ENCODE peak calls at places on chromosomes 3 and 15, in five cellular contexts. One of them, this sample, is unnamed.

GRCh38 chr3:70531838-70532489 is 219.5 kb upstream of the MDFIC2 start:
- DNase-seq in fibroblast of mammary gland: no peak
- DNase-seq in cardiac fibroblast: no peak
- DNase-seq in IMR-90: no peak
- DNase-seq in adrenal gland: no peak
- DNase-seq in this sample: no peak

GRCh38 chr3:21665444-21665843 is 85.6 kb downstream of the ZNF385D start:
- DNase-seq in IMR-90: no peak
- DNase-seq in adrenal gland: no peak
- DNase-seq in cardiac fibroblast: no peak
- DNase-seq in fibroblast of mammary gland: no peak
- DNase-seq in this sample: no peak

GRCh38 chr3:119211803-119212202 is 28.9 kb downstream of the B4GALT4 start:
- DNase-seq in adrenal gland: no peak
- DNase-seq in IMR-90: no peak
- DNase-seq in fibroblast of mammary gland: no peak
- DNase-seq in cardiac fibroblast: no peak
- DNase-seq in this sample: no peak

GRCh38 chr15:85636351-85636750 is 158.4 kb downstream of the KLHL25 start:
- DNase-seq in IMR-90: no peak
- DNase-seq in adrenal gland: no peak
- DNase-seq in cardiac fibroblast: peak
- DNase-seq in fibroblast of mammary gland: no peak
- DNase-seq in this sample: no peak

GRCh38 chr3:185401319-185401955 is 38.5 kb downstream of the MAP3K13 start:
- DNase-seq in fibroblast of mammary gland: peak
- DNase-seq in cardiac fibroblast: peak
- DNase-seq in adrenal gland: no peak
- DNase-seq in IMR-90: peak
- DNase-seq in this sample: no peak

GRCh38 chr3:119205209-119205608 is 31.8 kb downstream of the UPK1B start:
- DNase-seq in cardiac fibroblast: no peak
- DNase-seq in fibroblast of mammary gland: no peak
- DNase-seq in adrenal gland: no peak
- DNase-seq in IMR-90: no peak
- DNase-seq in this sample: no peak

GRCh38 chr3:32398531-32398930 is 6.9 kb downstream of the CMTM7 start:
- DNase-seq in adrenal gland: no peak
- DNase-seq in cardiac fibroblast: no peak
- DNase-seq in IMR-90: no peak
- DNase-seq in fibroblast of mammary gland: no peak
- DNase-seq in this sample: no peak

GRCh38 chr3:51974963-51975856 is at the start of gene ABHD14A:
- DNase-seq in fibroblast of mammary gland: peak
- DNase-seq in adrenal gland: peak
- DNase-seq in cardiac fibroblast: peak
- DNase-seq in IMR-90: peak
- DNase-seq in this sample: peak

GRCh38 chr15:51030649-51031316 is 63.9 kb downstream of the TNFAIP8L3 start:
- DNase-seq in adrenal gland: peak
- DNase-seq in fibroblast of mammary gland: peak
- DNase-seq in IMR-90: peak
- DNase-seq in cardiac fibroblast: peak
- DNase-seq in this sample: no peak

GRCh38 chr15:39494462-39494861 is 86.4 kb upstream of the THBS1 start:
- DNase-seq in fibroblast of mammary gland: no peak
- DNase-seq in IMR-90: no peak
- DNase-seq in cardiac fibroblast: no peak
- DNase-seq in adrenal gland: no peak
- DNase-seq in this sample: no peak

GRCh38 chr15:75215107-75216004 is 13.7 kb downstream of the C15orf39 start:
- DNase-seq in adrenal gland: no peak
- DNase-seq in fibroblast of mammary gland: no peak
- DNase-seq in cardiac fibroblast: no peak
- DNase-seq in IMR-90: no peak
- DNase-seq in this sample: no peak

GRCh38 chr3:50089603-50089945 is 855 bp downstream of the RBM5 start:
- DNase-seq in adrenal gland: peak
- DNase-seq in fibroblast of mammary gland: peak
- DNase-seq in IMR-90: peak
- DNase-seq in cardiac fibroblast: peak
- DNase-seq in this sample: peak

GRCh38 chr3:50088725-50089602 is at the start of gene RBM5:
- DNase-seq in IMR-90: peak
- DNase-seq in cardiac fibroblast: peak
- DNase-seq in fibroblast of mammary gland: peak
- DNase-seq in adrenal gland: peak
- DNase-seq in this sample: peak

GRCh38 chr3:50095352-50095998 is 6.8 kb downstream of the RBM5 start:
- DNase-seq in fibroblast of mammary gland: peak
- DNase-seq in IMR-90: peak
- DNase-seq in adrenal gland: no peak
- DNase-seq in cardiac fibroblast: peak
- DNase-seq in this sample: no peak

DNA sequence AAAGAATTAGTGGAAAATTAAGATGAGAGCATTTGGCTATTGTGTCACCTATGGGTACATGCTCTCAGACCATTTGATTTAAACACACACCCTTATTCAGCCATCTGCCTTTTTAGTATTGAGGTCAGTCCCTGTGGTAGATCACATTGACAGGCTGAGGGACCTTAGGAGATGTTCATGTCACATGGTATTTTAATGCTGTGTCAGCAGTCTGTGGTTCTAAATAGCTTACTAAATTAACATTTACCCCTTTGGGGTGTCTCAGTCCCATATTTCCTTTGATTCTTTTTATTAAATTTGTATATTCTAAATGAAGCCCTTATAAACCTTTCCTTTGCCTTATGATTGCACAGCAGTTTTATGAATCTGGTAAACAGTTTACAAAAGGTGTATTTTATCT is 2.3 kb downstream of the RBM5 start:
- DNase-seq in cardiac fibroblast: no peak
- DNase-seq in adrenal gland: no peak
- DNase-seq in IMR-90: no peak
- DNase-seq in fibroblast of mammary gland: no peak
- DNase-seq in this sample: no peak
- H3K4me3 ChIP-seq in cardiac fibroblast: no peak
- H3K4me3 ChIP-seq in adrenal gland: no peak
- H3K4me3 ChIP-seq in IMR-90: no peak
- H3K4me3 ChIP-seq in fibroblast of mammary gland: no peak
- H3K4me3 ChIP-seq in this sample: no peak

GRCh38 chr3:160402249-160403027 is 3.0 kb downstream of the SMC4 start:
- DNase-seq in cardiac fibroblast: peak
- DNase-seq in fibroblast of mammary gland: no peak
- DNase-seq in adrenal gland: no peak
- DNase-seq in IMR-90: no peak
- DNase-seq in this sample: no peak
- H3K4me3 ChIP-seq in cardiac fibroblast: peak
- H3K4me3 ChIP-seq in fibroblast of mammary gland: peak
- H3K4me3 ChIP-seq in adrenal gland: no peak
- H3K4me3 ChIP-seq in IMR-90: peak
- H3K4me3 ChIP-seq in this sample: peak

DNA sequence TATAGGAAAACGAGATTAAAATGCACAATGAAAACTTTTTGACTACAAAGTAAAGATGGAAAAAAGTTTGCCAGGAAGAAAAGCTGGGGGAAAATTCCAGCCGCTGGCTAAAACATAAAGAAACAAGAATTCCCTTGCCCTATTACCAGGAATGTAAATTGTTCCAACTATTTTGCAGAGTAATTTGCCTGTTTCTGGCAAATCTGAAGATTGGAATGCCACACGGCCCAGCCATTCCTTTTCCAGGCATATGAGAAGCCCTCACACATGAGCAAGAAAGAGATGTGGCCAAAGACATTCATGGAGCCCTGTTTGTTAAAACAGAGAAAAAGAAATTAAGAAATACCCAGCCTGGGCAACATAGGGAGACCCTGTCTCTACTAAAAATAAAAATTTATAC is 8.4 kb upstream of the GATA2 start:
- DNase-seq in adrenal gland: peak
- DNase-seq in IMR-90: no peak
- DNase-seq in cardiac fibroblast: no peak
- DNase-seq in fibroblast of mammary gland: no peak
- DNase-seq in this sample: no peak
- H3K4me3 ChIP-seq in adrenal gland: no peak
- H3K4me3 ChIP-seq in IMR-90: no peak
- H3K4me3 ChIP-seq in cardiac fibroblast: no peak
- H3K4me3 ChIP-seq in fibroblast of mammary gland: no peak
- H3K4me3 ChIP-seq in this sample: no peak

GRCh38 chr3:129123314-129124060 is 1.9 kb upstream of the RAB43 start:
- DNase-seq in IMR-90: peak
- DNase-seq in cardiac fibroblast: no peak
- DNase-seq in fibroblast of mammary gland: peak
- DNase-seq in adrenal gland: no peak
- DNase-seq in this sample: no peak
- H3K4me3 ChIP-seq in IMR-90: no peak
- H3K4me3 ChIP-seq in cardiac fibroblast: no peak
- H3K4me3 ChIP-seq in fibroblast of mammary gland: no peak
- H3K4me3 ChIP-seq in adrenal gland: no peak
- H3K4me3 ChIP-seq in this sample: no peak

GRCh38 chr3:41199866-41200668 is 762 bp downstream of the CTNNB1 start:
- DNase-seq in fibroblast of mammary gland: no peak
- DNase-seq in cardiac fibroblast: peak
- DNase-seq in adrenal gland: peak
- DNase-seq in IMR-90: no peak
- DNase-seq in this sample: peak

GRCh38 chr3:41198526-41198925 is 779 bp upstream of the CTNNB1 start:
- DNase-seq in fibroblast of mammary gland: no peak
- DNase-seq in IMR-90: no peak
- DNase-seq in adrenal gland: peak
- DNase-seq in cardiac fibroblast: peak
- DNase-seq in this sample: peak

GRCh38 chr3:41198950-41199865 is at the start of gene CTNNB1:
- DNase-seq in cardiac fibroblast: peak
- DNase-seq in adrenal gland: peak
- DNase-seq in IMR-90: peak
- DNase-seq in fibroblast of mammary gland: peak
- DNase-seq in this sample: peak

GRCh38 chr3:41196499-41197410 is 2.5 kb upstream of the CTNNB1 start:
- DNase-seq in IMR-90: no peak
- DNase-seq in fibroblast of mammary gland: no peak
- DNase-seq in adrenal gland: no peak
- DNase-seq in cardiac fibroblast: no peak
- DNase-seq in this sample: no peak

DNA sequence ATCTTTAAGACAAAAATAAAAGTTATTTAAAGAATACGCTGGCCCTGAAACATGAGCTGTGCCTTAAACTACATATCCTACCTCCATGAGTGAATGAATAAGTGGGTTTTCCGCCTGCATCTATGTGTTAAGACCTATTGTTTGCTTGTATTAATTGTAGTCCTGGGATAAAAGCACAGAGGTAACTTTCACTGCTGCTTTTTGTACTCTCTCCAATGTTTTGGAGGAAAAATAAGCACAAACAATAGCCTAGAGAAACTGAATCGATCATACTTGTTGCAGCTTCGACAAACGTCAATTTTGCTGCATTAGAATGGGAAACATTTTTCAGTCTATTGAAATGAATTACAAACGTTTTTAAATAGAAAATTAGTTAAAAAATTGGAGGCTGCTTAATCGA is 1.3 kb upstream of the CTNNB1 start:
- DNase-seq in adrenal gland: no peak
- DNase-seq in IMR-90: no peak
- DNase-seq in cardiac fibroblast: no peak
- DNase-seq in fibroblast of mammary gland: no peak
- DNase-seq in this sample: no peak
- H3K4me3 ChIP-seq in adrenal gland: no peak
- H3K4me3 ChIP-seq in IMR-90: no peak
- H3K4me3 ChIP-seq in cardiac fibroblast: no peak
- H3K4me3 ChIP-seq in fibroblast of mammary gland: no peak
- H3K4me3 ChIP-seq in this sample: peak

GRCh38 chr15:38127306-38127731 is 125.3 kb upstream of the SPRED1 start:
- DNase-seq in IMR-90: peak
- DNase-seq in cardiac fibroblast: peak
- DNase-seq in adrenal gland: no peak
- DNase-seq in fibroblast of mammary gland: no peak
- DNase-seq in this sample: no peak

GRCh38 chr15:38128389-38128788 is 124.2 kb upstream of the SPRED1 start:
- DNase-seq in adrenal gland: peak
- DNase-seq in IMR-90: peak
- DNase-seq in cardiac fibroblast: peak
- DNase-seq in fibroblast of mammary gland: peak
- DNase-seq in this sample: no peak

GRCh38 chr15:38130200-38130567 is 122.5 kb upstream of the SPRED1 start:
- DNase-seq in adrenal gland: no peak
- DNase-seq in fibroblast of mammary gland: no peak
- DNase-seq in IMR-90: no peak
- DNase-seq in cardiac fibroblast: no peak
- DNase-seq in this sample: no peak

GRCh38 chr15:38130739-38131498 is 121.7 kb upstream of the SPRED1 start:
- DNase-seq in fibroblast of mammary gland: peak
- DNase-seq in adrenal gland: peak
- DNase-seq in cardiac fibroblast: peak
- DNase-seq in IMR-90: peak
- DNase-seq in this sample: peak

DNA sequence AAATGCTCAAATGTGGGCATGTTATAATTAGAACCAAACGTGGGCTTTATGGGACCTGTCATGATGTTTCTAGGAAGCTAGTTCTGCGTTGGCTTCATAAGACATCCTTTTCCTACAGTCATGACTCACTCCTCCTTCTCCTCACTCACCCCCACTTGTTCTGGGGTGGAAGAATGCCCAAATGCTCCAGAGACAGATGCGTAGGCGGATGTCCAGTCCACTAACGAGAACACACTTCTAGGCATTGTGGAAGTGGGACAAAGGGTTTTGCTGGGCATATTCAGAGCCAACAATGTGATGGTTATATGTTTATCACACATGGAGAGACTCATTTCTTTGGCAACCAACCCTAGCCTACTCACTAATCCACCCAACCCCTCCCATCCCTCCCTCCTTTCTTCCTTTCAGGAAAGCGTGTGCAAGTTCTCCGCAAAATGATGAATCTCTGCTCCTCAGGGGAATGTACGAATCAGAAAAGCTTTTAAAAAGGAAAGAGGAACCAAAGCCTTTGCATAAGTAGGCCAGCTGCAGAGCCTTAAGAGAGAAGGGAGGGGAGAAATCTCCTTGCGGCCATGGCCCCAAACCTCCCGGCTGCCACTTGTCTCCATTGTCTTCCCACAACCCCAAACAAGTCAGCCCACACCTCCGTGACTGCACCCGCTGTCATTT is 123.0 kb upstream of the SPRED1 start:
- DNase-seq in adrenal gland: peak
- DNase-seq in fibroblast of mammary gland: peak
- DNase-seq in cardiac fibroblast: peak
- DNase-seq in IMR-90: peak
- DNase-seq in this sample: no peak
- H3K4me3 ChIP-seq in adrenal gland: no peak
- H3K4me3 ChIP-seq in fibroblast of mammary gland: peak
- H3K4me3 ChIP-seq in cardiac fibroblast: peak
- H3K4me3 ChIP-seq in IMR-90: peak
- H3K4me3 ChIP-seq in this sample: peak

GRCh38 chr3:16295298-16295890 is 30.4 kb downstream of the OXNAD1 start:
- DNase-seq in IMR-90: no peak
- DNase-seq in adrenal gland: no peak
- DNase-seq in cardiac fibroblast: no peak
- DNase-seq in fibroblast of mammary gland: no peak
- DNase-seq in this sample: no peak
- H3K4me3 ChIP-seq in IMR-90: no peak
- H3K4me3 ChIP-seq in adrenal gland: no peak
- H3K4me3 ChIP-seq in cardiac fibroblast: no peak
- H3K4me3 ChIP-seq in fibroblast of mammary gland: no peak
- H3K4me3 ChIP-seq in this sample: no peak